ENCODE peak calls at places on chromosomes 16 and 17, in eight cellular contexts. One of them, this sample, is unnamed.

GRCh38 chr17:57582881-57583756 is 162.0 kb downstream of the CCDC182 start:
- DNase-seq in aorta: no peak
- DNase-seq in uterus: no peak
- DNase-seq in hepatocyte: no peak
- DNase-seq in tibial artery: no peak
- DNase-seq in WERI-Rb-1: no peak
- DNase-seq in HCT116: no peak
- DNase-seq in tibial nerve: no peak
- DNase-seq in this sample: no peak

GRCh38 chr16:6446370-6446769 is 886.3 kb upstream of the RBFOX1 start:
- DNase-seq in aorta: no peak
- DNase-seq in uterus: no peak
- DNase-seq in hepatocyte: no peak
- DNase-seq in tibial artery: no peak
- DNase-seq in WERI-Rb-1: peak; percentile 9
- DNase-seq in HCT116: no peak
- DNase-seq in tibial nerve: no peak
- DNase-seq in this sample: no peak

GRCh38 chr16:19133600-19133999 is 19.8 kb downstream of the ITPRIPL2 start:
- DNase-seq in aorta: no peak
- DNase-seq in uterus: no peak
- DNase-seq in hepatocyte: no peak
- DNase-seq in tibial artery: no peak
- DNase-seq in WERI-Rb-1: no peak
- DNase-seq in HCT116: no peak
- DNase-seq in tibial nerve: no peak
- DNase-seq in this sample: no peak

GRCh38 chr17:32490101-32490482 is 3.3 kb downstream of the CDK5R1 start:
- DNase-seq in aorta: no peak
- DNase-seq in uterus: no peak
- DNase-seq in hepatocyte: no peak
- DNase-seq in tibial artery: no peak
- DNase-seq in WERI-Rb-1: peak; percentile 38
- DNase-seq in HCT116: no peak
- DNase-seq in tibial nerve: no peak
- DNase-seq in this sample: no peak

GRCh38 chr16:57245472-57246113 is 534 bp downstream of the ARL2BP start:
- DNase-seq in aorta: no peak
- DNase-seq in uterus: peak; percentile 36
- DNase-seq in hepatocyte: peak; percentile 69
- DNase-seq in tibial artery: peak; percentile 57
- DNase-seq in WERI-Rb-1: peak; percentile 42
- DNase-seq in HCT116: peak; percentile 8
- DNase-seq in tibial nerve: no peak
- DNase-seq in this sample: no peak

GRCh38 chr17:28946239-28946638 is 5.1 kb downstream of the PHF12 start:
- DNase-seq in aorta: no peak
- DNase-seq in uterus: no peak
- DNase-seq in hepatocyte: no peak
- DNase-seq in tibial artery: no peak
- DNase-seq in WERI-Rb-1: no peak
- DNase-seq in HCT116: no peak
- DNase-seq in tibial nerve: no peak
- DNase-seq in this sample: peak; percentile 64

GRCh38 chr16:1152651-1153259 is at the start of gene CACNA1H:
- DNase-seq in aorta: no peak
- DNase-seq in uterus: peak; percentile 71
- DNase-seq in hepatocyte: peak; percentile 77
- DNase-seq in tibial artery: no peak
- DNase-seq in WERI-Rb-1: peak; percentile 61
- DNase-seq in HCT116: no peak
- DNase-seq in tibial nerve: no peak
- DNase-seq in this sample: no peak

GRCh38 chr16:20897253-20897896 is 2.8 kb downstream of the DCUN1D3 start:
- DNase-seq in aorta: no peak
- DNase-seq in uterus: no peak
- DNase-seq in hepatocyte: peak; percentile 54
- DNase-seq in tibial artery: no peak
- DNase-seq in WERI-Rb-1: no peak
- DNase-seq in HCT116: no peak
- DNase-seq in tibial nerve: no peak
- DNase-seq in this sample: no peak

GRCh38 chr16:81446318-81447275 is 2.0 kb downstream of the CMIP start:
- DNase-seq in aorta: no peak
- DNase-seq in uterus: peak; percentile 43
- DNase-seq in hepatocyte: peak; percentile 52
- DNase-seq in tibial artery: no peak
- DNase-seq in WERI-Rb-1: no peak
- DNase-seq in HCT116: no peak
- DNase-seq in tibial nerve: no peak
- DNase-seq in this sample: no peak

GRCh38 chr16:81449899-81450608 is 5.4 kb downstream of the CMIP start:
- DNase-seq in aorta: no peak
- DNase-seq in uterus: no peak
- DNase-seq in hepatocyte: no peak
- DNase-seq in tibial artery: no peak
- DNase-seq in WERI-Rb-1: no peak
- DNase-seq in HCT116: no peak
- DNase-seq in tibial nerve: no peak
- DNase-seq in this sample: no peak

GRCh38 chr16:81449241-81449640 is 4.6 kb downstream of the CMIP start:
- DNase-seq in aorta: no peak
- DNase-seq in uterus: no peak
- DNase-seq in hepatocyte: no peak
- DNase-seq in tibial artery: no peak
- DNase-seq in WERI-Rb-1: no peak
- DNase-seq in HCT116: no peak
- DNase-seq in tibial nerve: no peak
- DNase-seq in this sample: no peak

GRCh38 chr16:81447383-81448101 is 2.9 kb downstream of the CMIP start:
- DNase-seq in aorta: no peak
- DNase-seq in uterus: no peak
- DNase-seq in hepatocyte: no peak
- DNase-seq in tibial artery: no peak
- DNase-seq in WERI-Rb-1: no peak
- DNase-seq in HCT116: no peak
- DNase-seq in tibial nerve: no peak
- DNase-seq in this sample: no peak

DNA sequence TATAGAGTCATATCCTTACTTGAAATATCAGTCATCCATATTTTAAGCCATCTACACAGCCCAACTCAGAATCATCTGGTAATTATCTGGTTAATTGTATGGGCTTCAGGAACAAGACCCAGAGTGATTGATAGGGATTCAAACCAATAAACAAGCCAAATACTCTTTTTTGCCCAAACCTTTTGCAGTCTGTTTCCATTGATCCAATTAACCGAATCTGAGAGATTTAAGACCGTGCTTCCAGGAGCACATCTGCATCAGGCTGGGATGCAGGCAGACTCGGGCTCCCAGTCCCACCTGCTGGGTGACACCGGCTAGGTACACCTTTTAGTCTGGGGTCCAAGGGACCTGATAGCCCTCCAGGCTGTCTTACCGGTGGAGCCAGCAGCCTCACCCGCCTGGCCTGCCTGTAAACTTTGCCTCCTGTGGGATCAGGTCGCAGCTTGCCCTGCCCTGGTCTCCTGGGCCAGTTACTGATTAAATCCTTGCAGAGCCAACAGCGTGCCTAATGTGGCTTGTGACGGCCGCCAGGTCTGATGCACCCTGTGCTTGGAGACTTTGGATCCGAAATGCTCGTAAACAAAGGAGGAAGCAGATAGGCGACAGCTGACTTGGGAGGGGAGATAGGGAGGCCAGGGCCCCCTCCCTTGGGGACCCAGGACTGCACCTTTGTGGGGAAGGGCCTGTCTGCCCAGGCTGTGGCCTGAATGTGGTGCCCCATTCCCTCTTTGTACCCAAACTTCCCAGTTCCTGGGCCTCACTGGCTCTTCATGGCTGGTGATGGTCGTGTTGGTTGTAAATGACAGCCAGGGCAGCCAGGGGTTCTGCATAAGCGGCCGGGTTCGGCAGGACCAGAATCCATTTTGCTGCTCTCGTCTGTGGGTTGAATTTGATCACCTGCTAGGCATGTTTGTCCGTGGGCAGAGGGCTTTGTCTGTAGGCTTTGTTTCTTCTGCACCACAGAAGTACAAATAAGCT is 3.8 kb downstream of the CMIP start:
- DNase-seq in aorta: no peak
- DNase-seq in uterus: no peak
- DNase-seq in hepatocyte: peak; percentile 87
- DNase-seq in tibial artery: no peak
- DNase-seq in WERI-Rb-1: no peak
- DNase-seq in HCT116: no peak
- DNase-seq in tibial nerve: no peak
- DNase-seq in this sample: no peak
- H3K27ac ChIP-seq in aorta: no peak overlapping the region
- H3K27ac ChIP-seq in uterus: no peak overlapping the region
- H3K27ac ChIP-seq in hepatocyte: peak overlapping the region; percentile 92
- H3K27ac ChIP-seq in tibial artery: no peak overlapping the region
- H3K27ac ChIP-seq in WERI-Rb-1: no peak overlapping the region
- H3K27ac ChIP-seq in HCT116: no peak overlapping the region
- H3K27ac ChIP-seq in tibial nerve: peak overlapping the region; percentile 15
- H3K27ac ChIP-seq in this sample: no peak overlapping the region

DNA sequence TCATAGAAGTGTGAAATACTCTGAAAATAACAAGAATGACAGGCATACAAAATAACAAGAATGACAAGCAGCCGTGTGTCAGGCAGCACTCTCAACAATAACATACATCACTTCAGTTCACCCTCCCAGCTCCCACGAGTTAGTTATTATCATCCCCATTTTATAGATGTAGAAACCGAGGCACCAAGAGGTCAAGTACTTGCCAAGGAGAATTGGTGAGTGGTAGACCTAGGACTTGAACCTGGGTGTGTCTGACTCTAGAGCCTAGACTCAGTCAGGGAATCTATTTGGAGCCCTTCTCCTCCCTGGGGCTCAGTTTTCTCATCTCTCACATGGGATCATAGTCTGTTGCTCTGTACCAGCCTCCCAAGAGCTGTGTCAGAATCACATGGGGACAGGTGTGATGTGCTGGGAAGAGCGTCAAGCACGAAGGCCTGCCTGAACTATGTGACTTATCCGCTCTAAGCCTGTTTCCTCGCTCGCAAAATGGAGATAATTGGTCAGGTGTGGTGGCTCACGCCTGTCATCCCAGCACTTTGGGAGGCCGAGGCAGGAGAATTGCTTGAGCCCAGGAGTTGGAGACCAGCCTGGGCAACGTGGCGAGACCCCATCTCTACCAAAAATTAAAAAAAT is 19.4 kb upstream of the PHOSPHO1 start:
- DNase-seq in aorta: no peak
- DNase-seq in uterus: no peak
- DNase-seq in hepatocyte: no peak
- DNase-seq in tibial artery: no peak
- DNase-seq in WERI-Rb-1: no peak
- DNase-seq in HCT116: no peak
- DNase-seq in tibial nerve: no peak
- DNase-seq in this sample: no peak
- H3K27me3 ChIP-seq in aorta: no peaks in the 10 kb centered on the region
- H3K27me3 ChIP-seq in uterus: no peaks in the 10 kb centered on the region
- H3K27me3 ChIP-seq in hepatocyte: no peaks in the 10 kb centered on the region
- H3K27me3 ChIP-seq in tibial artery: peaks cover 31% of the 10 kb centered on the region
- H3K27me3 ChIP-seq in WERI-Rb-1: no peaks in the 10 kb centered on the region
- H3K27me3 ChIP-seq in HCT116: no peaks in the 10 kb centered on the region
- H3K27me3 ChIP-seq in tibial nerve: peaks cover 24% of the 10 kb centered on the region
- H3K27me3 ChIP-seq in this sample: no peaks in the 10 kb centered on the region

GRCh38 chr17:80891096-80892018 is 100.3 kb upstream of the CHMP6 start:
- DNase-seq in aorta: peak; percentile 82
- DNase-seq in uterus: no peak
- DNase-seq in hepatocyte: peak; percentile 26
- DNase-seq in tibial artery: peak; percentile 48
- DNase-seq in WERI-Rb-1: no peak
- DNase-seq in HCT116: peak; percentile 96
- DNase-seq in tibial nerve: no peak
- DNase-seq in this sample: peak; percentile 84

GRCh38 chr17:80889231-80889896 is 102.3 kb upstream of the CHMP6 start:
- DNase-seq in aorta: peak; percentile 43
- DNase-seq in uterus: no peak
- DNase-seq in hepatocyte: no peak
- DNase-seq in tibial artery: no peak
- DNase-seq in WERI-Rb-1: no peak
- DNase-seq in HCT116: no peak
- DNase-seq in tibial nerve: no peak
- DNase-seq in this sample: no peak

GRCh38 chr17:80889897-80890550 is 101.6 kb upstream of the CHMP6 start:
- DNase-seq in aorta: peak; percentile 62
- DNase-seq in uterus: no peak
- DNase-seq in hepatocyte: no peak
- DNase-seq in tibial artery: no peak
- DNase-seq in WERI-Rb-1: no peak
- DNase-seq in HCT116: no peak
- DNase-seq in tibial nerve: no peak
- DNase-seq in this sample: no peak

GRCh38 chr17:80892019-80892855 is 99.4 kb upstream of the CHMP6 start:
- DNase-seq in aorta: peak; percentile 91
- DNase-seq in uterus: no peak
- DNase-seq in hepatocyte: peak; percentile 68
- DNase-seq in tibial artery: peak; percentile 80
- DNase-seq in WERI-Rb-1: no peak
- DNase-seq in HCT116: peak; percentile 91
- DNase-seq in tibial nerve: no peak
- DNase-seq in this sample: peak; percentile 47

DNA sequence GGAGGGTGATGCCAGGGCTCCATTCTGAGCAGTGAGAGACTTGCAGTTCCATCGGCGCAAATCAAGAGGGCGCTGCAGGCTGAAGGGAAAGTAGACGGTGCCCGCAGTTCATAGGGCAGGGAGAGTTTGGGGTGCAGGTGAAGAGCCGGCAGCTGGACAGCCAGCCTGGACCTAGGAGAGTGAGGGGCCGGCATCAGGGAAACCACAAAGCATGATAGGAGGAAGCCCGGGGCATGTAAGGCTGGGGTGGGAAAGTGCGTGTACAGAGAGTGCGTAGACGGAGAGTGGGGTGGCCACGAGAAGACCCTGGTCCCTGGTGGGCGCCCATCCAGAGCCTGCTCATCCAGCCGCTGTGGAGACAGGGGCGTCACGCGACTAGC is 101.1 kb upstream of the CHMP6 start:
- DNase-seq in aorta: peak; percentile 70
- DNase-seq in uterus: no peak
- DNase-seq in hepatocyte: no peak
- DNase-seq in tibial artery: no peak
- DNase-seq in WERI-Rb-1: no peak
- DNase-seq in HCT116: no peak
- DNase-seq in tibial nerve: no peak
- DNase-seq in this sample: no peak
- H3K27ac ChIP-seq in aorta: no peak overlapping the region
- H3K27ac ChIP-seq in uterus: no peak overlapping the region
- H3K27ac ChIP-seq in hepatocyte: no peak overlapping the region
- H3K27ac ChIP-seq in tibial artery: peak overlapping the region; percentile 69
- H3K27ac ChIP-seq in WERI-Rb-1: no peak overlapping the region
- H3K27ac ChIP-seq in HCT116: peak overlapping the region; percentile 96
- H3K27ac ChIP-seq in tibial nerve: no peak overlapping the region
- H3K27ac ChIP-seq in this sample: no peak overlapping the region

DNA sequence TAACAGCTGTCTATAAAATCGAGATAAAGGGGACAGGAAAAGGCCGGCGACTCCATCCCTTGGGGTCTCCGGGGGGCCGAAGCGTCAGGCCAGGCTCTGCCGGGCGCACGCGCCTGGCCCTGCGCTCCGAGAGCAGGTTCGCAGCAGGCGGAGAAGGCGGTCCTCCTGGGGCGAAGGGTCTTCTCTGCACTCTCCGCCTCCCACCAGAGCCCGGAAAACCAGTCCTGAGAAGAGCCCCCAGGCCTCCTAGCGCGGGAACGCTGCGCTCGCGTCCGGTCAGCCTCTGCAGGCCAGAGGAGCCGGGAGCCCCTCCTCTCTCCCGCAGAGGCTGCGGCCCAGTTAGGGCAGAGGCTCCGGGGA is 5.1 kb downstream of the FOXF1 start:
- DNase-seq in aorta: peak; percentile 67
- DNase-seq in uterus: no peak
- DNase-seq in hepatocyte: no peak
- DNase-seq in tibial artery: no peak
- DNase-seq in WERI-Rb-1: no peak
- DNase-seq in HCT116: no peak
- DNase-seq in tibial nerve: no peak
- DNase-seq in this sample: no peak
- H3K27me3 ChIP-seq in aorta: no peaks in the 10 kb centered on the region
- H3K27me3 ChIP-seq in uterus: no peaks in the 10 kb centered on the region
- H3K27me3 ChIP-seq in hepatocyte: peaks cover 78% of the 10 kb centered on the region
- H3K27me3 ChIP-seq in tibial artery: peaks cover 98% of the 10 kb centered on the region
- H3K27me3 ChIP-seq in WERI-Rb-1: peaks cover 63% of the 10 kb centered on the region
- H3K27me3 ChIP-seq in HCT116: no peaks in the 10 kb centered on the region
- H3K27me3 ChIP-seq in tibial nerve: peaks cover 95% of the 10 kb centered on the region
- H3K27me3 ChIP-seq in this sample: no peaks in the 10 kb centered on the region